ENCODE peak calls at places on chromosome 13, in four cellular contexts. B is SK-N-SH, G is neural progenitor cell, T is GM23248. J is an unnamed sample. For H3K79me2, the result is how much of the 10 kb centered on the place peaks cover.

GRCh38 chr13:113297370-113297871 is 382 bp downstream of the LAMP1 start:
- DNase-seq in B (no peak), G (no peak), T (peak), J (no peak)

GRCh38 chr13:99658266-99658991 is 157.2 kb downstream of the TM9SF2 start:
- DNase-seq in B (peak), G (peak), T (peak), J (no peak)

GRCh38 chr13:32745509-32745908 is 159.3 kb downstream of the PDS5B start:
- DNase-seq in B (no peak), G (peak), T (no peak), J (no peak)

GRCh38 chr13:47121092-47121763 is 224.4 kb upstream of the HTR2A start:
- DNase-seq in B (no peak), G (no peak), T (no peak), J (no peak)

GRCh38 chr13:107035778-107036177 is 467.8 kb upstream of the ARGLU1 start:
- DNase-seq in B (no peak), G (no peak), T (peak), J (no peak)

GRCh38 chr13:66443926-66444325 is 786.2 kb downstream of the PCDH9 start:
- DNase-seq in B (no peak), G (no peak), T (no peak), J (no peak)

GRCh38 chr13:83940742-83941141 is 58.5 kb upstream of the SLITRK1 start:
- DNase-seq in B (no peak), G (no peak), T (peak), J (no peak)

GRCh38 chr13:102677122-102677521 is 17.7 kb downstream of the METTL21C start:
- DNase-seq in B (no peak), G (no peak), T (no peak), J (no peak)

GRCh38 chr13:111610077-111610476 is 289.6 kb downstream of the TEX29 start:
- DNase-seq in B (no peak), G (no peak), T (no peak), J (no peak)

GRCh38 chr13:25803626-25804025 is 248.2 kb downstream of the SHISA2 start:
- DNase-seq in B (no peak), G (no peak), T (no peak), J (no peak)

GRCh38 chr13:25085125-25085742 is 10.7 kb upstream of the PABPC3 start:
- DNase-seq in B (peak), G (peak), T (peak), J (peak)

GRCh38 chr13:65085977-65086376 is 2144.2 kb downstream of the PCDH9 start:
- DNase-seq in B (no peak), G (no peak), T (no peak), J (no peak)

GRCh38 chr13:100139822-100140221 is 50.9 kb downstream of the PCCA start:
- DNase-seq in B (no peak), G (no peak), T (no peak), J (no peak)

GRCh38 chr13:23504188-23504587 is 66.0 kb upstream of the TNFRSF19 start:
- DNase-seq in B (peak), G (no peak), T (peak), J (no peak)

GRCh38 chr13:84917252-84917878 is 881.9 kb downstream of the SLITRK6 start:
- DNase-seq in B (peak), G (no peak), T (peak), J (peak)

GRCh38 chr13:112879283-112879833 is 89.7 kb upstream of the MCF2L start:
- DNase-seq in B (no peak), G (no peak), T (peak), J (no peak)

GRCh38 chr13:87872813-87873212 is 201.6 kb downstream of the SLITRK5 start:
- DNase-seq in B (no peak), G (no peak), T (no peak), J (no peak)
- H3K79me2 ChIP-seq in B (under half), G (under half), T (under half), J (under half)

GRCh38 chr13:44210525-44210924 is 163.1 kb upstream of the SERP2 start:
- DNase-seq in B (no peak), G (no peak), T (no peak), J (no peak)
- TF ChIP-seq EZH2phosphoT487 in B (no peak), G (no peak), T (no peak), J (no peak)

GRCh38 chr13:31242935-31243334 is 43.2 kb downstream of the B3GLCT start:
- DNase-seq in B (no peak), G (no peak), T (peak), J (no peak)
- H3K79me2 ChIP-seq in B (under half), G (under half), T (under half), J (under half)

GRCh38 chr13:41944635-41945401 is 16.1 kb downstream of the VWA8 start:
- DNase-seq in B (no peak), G (no peak), T (no peak), J (no peak)

GRCh38 chr13:41944229-41944628 is 16.7 kb downstream of the VWA8 start:
- DNase-seq in B (no peak), G (no peak), T (no peak), J (no peak)

GRCh38 chr13:41941174-41941573 is 19.7 kb downstream of the VWA8 start:
- DNase-seq in B (no peak), G (no peak), T (no peak), J (no peak)

GRCh38 chr13:41939403-41939802 is 21.5 kb downstream of the VWA8 start:
- DNase-seq in B (no peak), G (no peak), T (no peak), J (no peak)

DNA sequence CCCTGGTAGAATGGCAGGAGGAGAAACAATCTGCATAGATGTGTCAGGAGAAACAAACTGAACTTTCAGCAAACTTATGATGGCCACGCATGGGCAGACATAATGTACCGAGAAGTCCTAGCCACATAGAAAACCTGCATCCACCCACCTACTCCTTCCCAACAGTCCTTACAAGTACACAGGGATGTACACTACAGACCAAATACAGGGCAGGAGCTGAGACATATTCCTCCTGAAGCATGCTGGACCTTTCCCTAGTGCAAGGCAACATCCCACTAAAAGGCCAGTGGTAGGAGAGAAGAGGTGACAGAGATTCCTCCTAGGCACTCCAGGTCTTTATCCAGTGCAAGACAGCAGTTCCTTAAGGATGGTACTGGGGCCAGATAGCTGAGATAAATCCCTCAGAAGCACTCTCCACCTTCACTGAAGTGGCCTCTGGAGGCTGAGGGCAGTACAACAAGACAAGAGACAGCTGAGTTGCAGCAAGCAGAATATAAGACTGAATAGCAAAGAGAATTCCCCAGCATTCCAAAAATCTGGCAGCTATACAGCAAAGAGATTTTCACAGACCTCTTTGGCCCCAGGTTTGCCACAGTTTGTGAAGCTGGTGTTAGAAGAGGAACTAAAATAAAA is 18.3 kb downstream of the VWA8 start:
- DNase-seq in B (no peak), G (peak), T (peak), J (peak)
- TF ChIP-seq EZH2phosphoT487 in B (no peak), G (no peak), T (no peak), J (no peak)

GRCh38 chr13:98521876-98522275 is 55.0 kb downstream of the STK24 start:
- DNase-seq in B (no peak), G (no peak), T (no peak), J (no peak)

GRCh38 chr13:98523455-98524102 is 53.3 kb downstream of the STK24 start:
- DNase-seq in B (no peak), G (no peak), T (no peak), J (peak)

GRCh38 chr13:98519976-98520375 is 56.9 kb downstream of the STK24 start:
- DNase-seq in B (no peak), G (no peak), T (no peak), J (no peak)

GRCh38 chr13:98521461-98521860 is 55.4 kb downstream of the STK24 start:
- DNase-seq in B (no peak), G (no peak), T (no peak), J (no peak)

GRCh38 chr13:98520674-98521449 is 56.0 kb downstream of the STK24 start:
- DNase-seq in B (no peak), G (no peak), T (peak), J (no peak)
- H3K79me2 ChIP-seq in B (half or more), G (half or more), T (half or more), J (under half)

GRCh38 chr13:61277877-61278276 is 137.8 kb downstream of the PCDH20 start:
- DNase-seq in B (no peak), G (no peak), T (no peak), J (no peak)

GRCh38 chr13:61275740-61276139 is 139.9 kb downstream of the PCDH20 start:
- DNase-seq in B (no peak), G (no peak), T (no peak), J (no peak)

GRCh38 chr13:61277088-61277487 is 138.6 kb downstream of the PCDH20 start:
- DNase-seq in B (no peak), G (no peak), T (no peak), J (no peak)

GRCh38 chr13:61275251-61275650 is 140.4 kb downstream of the PCDH20 start:
- DNase-seq in B (no peak), G (no peak), T (no peak), J (no peak)

GRCh38 chr13:61276401-61276800 is 139.2 kb downstream of the PCDH20 start:
- DNase-seq in B (no peak), G (no peak), T (no peak), J (no peak)
- TF ChIP-seq EZH2phosphoT487 in B (no peak), G (no peak), T (no peak), J (no peak)

DNA sequence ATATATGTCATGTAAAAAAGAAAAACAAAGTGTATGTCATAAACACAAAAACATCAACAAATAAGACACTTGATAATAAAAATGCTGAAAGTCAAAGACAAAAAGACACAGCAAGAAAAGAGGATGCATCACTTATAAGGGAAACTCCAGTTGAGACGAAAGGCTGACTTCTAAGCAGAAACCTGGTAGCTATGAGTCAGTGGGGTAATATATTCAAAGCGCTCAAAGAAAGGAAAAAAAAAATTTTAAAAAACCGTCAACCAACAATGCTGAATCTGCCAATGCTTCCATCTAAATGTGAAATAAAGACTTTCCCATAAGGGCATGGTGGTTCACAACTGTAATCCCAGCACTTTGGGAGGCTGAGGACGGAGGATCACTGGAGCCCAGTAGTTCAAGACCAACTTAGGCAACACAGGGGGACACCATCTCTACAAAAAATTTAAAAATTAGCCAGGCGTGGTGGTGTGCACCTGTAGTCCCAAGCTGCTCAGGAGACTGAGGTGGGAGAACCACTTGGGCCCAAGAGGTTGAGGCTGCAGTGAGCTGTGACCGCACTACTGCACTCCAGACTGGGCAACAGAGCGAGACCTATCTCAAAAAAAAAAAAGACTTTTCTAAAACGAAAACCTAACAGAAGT is 24.0 kb downstream of the USP12 start:
- DNase-seq in B (no peak), G (no peak), T (no peak), J (peak)
- H3K79me2 ChIP-seq in B (half or more), G (half or more), T (half or more), J (half or more)

GRCh38 chr13:48843630-48844380 is 131.9 kb upstream of the FNDC3A start:
- DNase-seq in B (no peak), G (no peak), T (no peak), J (no peak)
- TF ChIP-seq EZH2phosphoT487 in B (no peak), G (no peak), T (no peak), J (no peak)

J was measured in OCI-LY7.